ENCODE peak calls at places on chromosomes 6 and 20, in four cellular contexts. E is HCT116, X is endothelial cell of umbilical vein, F is SK-N-MC. R is an unnamed sample.

GRCh38 chr6:34005845-34006644 is 139.8 kb downstream of the GRM4 start:
- DNase-seq in E (no peak), X (no peak), F (no peak), R (peak)

GRCh38 chr20:64224344-64225165 is 31.0 kb upstream of the PCMTD2 start:
- DNase-seq in E (no peak), X (peak), F (no peak), R (no peak)

GRCh38 chr6:156061958-156062661 is 606.5 kb upstream of the NOX3 start:
- DNase-seq in E (no peak), X (no peak), F (no peak), R (no peak)

GRCh38 chr6:68633654-68634502 is 1.2 kb upstream of the ADGRB3 start:
- DNase-seq in E (no peak), X (no peak), F (no peak), R (no peak)

GRCh38 chr6:56581561-56581960 is 61.1 kb downstream of the DST start:
- DNase-seq in E (no peak), X (no peak), F (no peak), R (no peak)

GRCh38 chr20:8306916-8307315 is 174.8 kb downstream of the PLCB1 start:
- DNase-seq in E (no peak), X (no peak), F (no peak), R (no peak)

GRCh38 chr6:166598441-166599138 is 12.1 kb upstream of the RAMACL start:
- DNase-seq in E (no peak), X (peak), F (no peak), R (no peak)

GRCh38 chr6:123402052-123402451 is 234.7 kb downstream of the TRDN start:
- DNase-seq in E (no peak), X (no peak), F (no peak), R (peak)

GRCh38 chr6:161161889-161162624 is 111.8 kb downstream of the AGPAT4 start:
- DNase-seq in E (no peak), X (no peak), F (no peak), R (no peak)

GRCh38 chr20:6708010-6708409 is 59.5 kb upstream of the BMP2 start:
- DNase-seq in E (no peak), X (peak), F (no peak), R (no peak)

GRCh38 chr6:147201885-147202515 is 2.2 kb upstream of the STXBP5 start:
- DNase-seq in E (no peak), X (no peak), F (no peak), R (peak)

GRCh38 chr6:166757226-166758135 is 130.4 kb upstream of the RPS6KA2 start:
- DNase-seq in E (no peak), X (no peak), F (no peak), R (no peak)

GRCh38 chr20:23585808-23586734 is 17.8 kb upstream of the CST9L start:
- DNase-seq in E (no peak), X (no peak), F (no peak), R (no peak)

GRCh38 chr6:134358320-134358719 is 40.4 kb upstream of the SGK1 start:
- DNase-seq in E (no peak), X (peak), F (no peak), R (no peak)

GRCh38 chr20:4179545-4179944 is 164.2 kb upstream of the RNF24 start:
- DNase-seq in E (no peak), X (no peak), F (no peak), R (no peak)

GRCh38 chr6:165835410-165835851 is 172.4 kb upstream of the PDE10A start:
- DNase-seq in E (no peak), X (no peak), F (no peak), R (no peak)

GRCh38 chr6:149863846-149864577 is at the start of gene LRP11:
- DNase-seq in E (no peak), X (peak), F (no peak), R (peak)

GRCh38 chr6:149864578-149865535 is 698 bp upstream of the LRP11 start:
- DNase-seq in E (no peak), X (peak), F (no peak), R (peak)

GRCh38 chr6:149861603-149862423 is 2.3 kb downstream of the LRP11 start:
- DNase-seq in E (no peak), X (peak), F (no peak), R (no peak)

GRCh38 chr6:149863596-149863845 is 638 bp downstream of the LRP11 start:
- DNase-seq in E (no peak), X (no peak), F (no peak), R (no peak)

GRCh38 chr6:149862901-149863595 is 1.1 kb downstream of the LRP11 start:
- DNase-seq in E (no peak), X (peak), F (no peak), R (peak)
- TF ChIP-seq POLR2AphosphoS5 in E (no peak), X (no peak), F (no peak), R (no peak)

DNA sequence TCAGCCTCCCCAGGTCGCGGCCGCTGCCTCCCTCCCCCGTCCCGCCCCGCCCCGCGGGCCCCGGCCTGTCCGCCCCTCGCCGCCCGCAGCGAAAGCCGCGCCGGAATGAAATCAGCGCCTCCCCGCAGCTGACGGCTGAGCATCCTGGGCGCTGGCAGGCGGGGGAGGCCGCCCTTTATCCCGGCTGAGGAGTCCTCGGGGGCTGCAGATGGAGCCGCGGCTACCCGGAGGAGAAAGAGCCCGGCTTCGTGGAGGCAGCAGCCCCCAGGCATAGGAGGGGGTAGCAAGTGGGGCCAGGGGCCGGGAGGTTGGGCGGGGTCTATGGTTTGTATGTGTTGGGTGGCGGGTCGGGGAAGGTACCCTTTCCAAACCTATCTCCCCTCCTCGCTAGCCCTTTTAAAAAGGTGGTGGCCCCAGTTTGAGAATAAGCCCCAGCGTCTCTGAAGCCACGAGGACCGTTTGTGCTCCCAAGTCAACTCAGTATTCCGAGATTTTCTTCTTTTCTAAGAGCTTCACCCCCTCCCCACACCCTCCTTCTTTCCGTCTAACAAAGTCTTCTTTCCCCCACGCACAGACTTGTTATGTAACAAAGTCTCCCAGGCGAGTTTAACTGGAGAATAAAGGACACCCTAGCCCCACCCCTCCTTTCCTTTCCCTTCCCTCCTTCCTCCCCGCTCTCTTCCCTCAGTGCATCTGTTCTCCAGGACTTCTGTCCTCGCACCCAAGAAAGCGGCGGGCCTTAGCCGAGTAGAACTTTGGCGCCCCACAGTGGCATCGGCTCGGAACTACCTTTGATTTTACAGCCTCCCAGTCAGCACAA is 11.0 kb downstream of the POU3F2 start:
- DNase-seq in E (peak), X (peak), F (peak), R (peak)
- TF ChIP-seq EZH2 in E (no peak), X (peak), F (no peak), R (peak)

GRCh38 chr20:31594558-31595379 is 10.3 kb upstream of the ID1 start:
- DNase-seq in E (no peak), X (peak), F (no peak), R (peak)

GRCh38 chr20:31596831-31597482 is 8.1 kb upstream of the ID1 start:
- DNase-seq in E (no peak), X (no peak), F (no peak), R (peak)

GRCh38 chr20:31597483-31597858 is 7.6 kb upstream of the ID1 start:
- DNase-seq in E (no peak), X (no peak), F (no peak), R (no peak)

GRCh38 chr20:31595380-31595653 is 9.8 kb upstream of the ID1 start:
- DNase-seq in E (no peak), X (no peak), F (no peak), R (no peak)

GRCh38 chr20:31595654-31596411 is 9.3 kb upstream of the ID1 start:
- DNase-seq in E (peak), X (peak), F (no peak), R (peak)
- TF ChIP-seq POLR2AphosphoS5 in E (peak), X (no peak), F (no peak), R (no peak)

GRCh38 chr6:16759181-16759645 is 2.0 kb downstream of the ATXN1 start:
- DNase-seq in E (no peak), X (no peak), F (no peak), R (peak)
- TF ChIP-seq EZH2 in E (no peak), X (no peak), F (no peak), R (no peak)

GRCh38 chr6:136773473-136773796 is 18.8 kb downstream of the MAP3K5 start:
- DNase-seq in E (no peak), X (no peak), F (no peak), R (no peak)

GRCh38 chr6:136775081-136775480 is 17.2 kb downstream of the MAP3K5 start:
- DNase-seq in E (no peak), X (no peak), F (no peak), R (no peak)

GRCh38 chr6:136774228-136775041 is 17.8 kb downstream of the MAP3K5 start:
- DNase-seq in E (no peak), X (peak), F (no peak), R (no peak)

GRCh38 chr6:136771306-136771705 is 21.0 kb downstream of the MAP3K5 start:
- DNase-seq in E (no peak), X (no peak), F (no peak), R (no peak)

DNA sequence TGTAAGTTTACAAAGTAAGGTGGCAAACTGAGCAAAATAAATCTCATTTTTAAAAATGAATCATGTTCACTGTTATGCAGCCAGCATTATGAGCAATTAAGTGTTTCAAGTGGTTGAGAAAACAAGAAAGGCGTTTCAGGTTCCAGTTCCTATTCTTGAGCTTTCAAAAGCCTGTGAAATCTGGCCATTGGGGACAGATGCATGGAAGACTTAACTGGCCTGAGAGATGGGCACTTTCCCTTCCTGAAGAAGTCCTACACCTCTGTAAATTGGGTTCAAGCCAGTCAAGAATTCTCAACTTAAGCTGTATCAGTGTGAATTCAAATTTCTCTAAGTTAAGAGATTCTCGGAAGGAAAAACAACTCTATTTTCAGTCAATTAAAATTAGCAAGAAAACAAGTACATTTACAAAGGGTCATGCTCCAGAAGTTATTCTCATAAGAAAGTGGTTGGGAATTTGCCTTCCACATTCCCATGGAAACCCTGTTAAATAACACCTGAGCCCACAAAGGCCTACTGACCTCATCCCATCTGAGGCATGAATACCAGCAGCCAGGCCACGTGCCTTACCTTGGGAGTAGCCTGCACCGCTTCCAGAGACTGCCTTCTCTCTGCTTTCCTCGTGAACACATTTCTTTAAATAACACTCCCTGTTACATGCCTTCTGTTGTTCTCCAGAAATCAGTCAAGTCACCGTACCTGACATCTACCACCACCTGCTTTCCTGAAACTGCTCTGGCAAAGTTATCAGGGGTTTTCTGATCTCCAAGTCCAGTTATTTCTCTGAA is 19.4 kb downstream of the MAP3K5 start:
- DNase-seq in E (no peak), X (no peak), F (no peak), R (peak)
- TF ChIP-seq POLR2AphosphoS5 in E (no peak), X (no peak), F (no peak), R (no peak)

DNA sequence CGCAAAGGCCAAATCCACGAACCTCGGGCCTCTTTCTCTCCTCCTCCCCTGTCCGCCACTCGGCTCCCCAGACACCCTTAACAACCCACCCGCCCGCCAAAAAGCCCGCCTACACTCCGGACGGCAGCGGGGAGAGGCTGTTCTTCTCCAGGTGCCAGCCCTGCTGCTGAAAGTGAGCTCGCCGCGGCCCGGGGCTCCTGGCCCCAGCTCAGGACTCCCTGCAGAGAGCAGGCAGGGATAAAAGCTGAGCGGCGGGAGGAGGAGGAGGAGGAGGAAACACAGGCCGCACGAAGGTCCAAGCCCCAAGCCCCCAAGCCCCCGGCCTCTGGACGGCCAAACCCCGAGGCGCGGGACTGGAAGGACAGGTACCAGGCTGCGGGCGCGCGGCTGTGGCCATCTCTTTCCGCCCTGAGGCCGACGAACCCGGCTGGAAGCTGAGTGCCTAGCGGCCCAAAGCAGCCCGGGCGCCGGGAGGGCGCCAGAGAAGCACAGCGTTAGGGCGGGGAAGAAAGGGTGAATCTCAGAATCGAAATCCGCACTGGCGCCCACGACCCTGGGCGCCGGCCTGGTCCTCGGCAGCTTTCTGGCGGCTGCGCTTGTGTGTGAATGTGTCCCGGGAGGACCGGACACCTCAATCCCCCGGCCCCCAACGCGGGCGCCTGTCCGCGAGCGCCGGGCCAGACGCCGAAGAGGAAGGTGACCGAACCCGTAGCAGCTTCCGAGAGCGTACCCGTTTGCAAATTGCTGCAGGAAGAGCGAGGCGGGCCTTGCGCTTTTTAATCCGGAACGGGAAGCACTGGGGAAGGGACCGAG is 3.2 kb downstream of the NRN1 start:
- DNase-seq in E (no peak), X (peak), F (peak), R (peak)
- TF ChIP-seq EZH2 in E (no peak), X (peak), F (no peak), R (peak)

GRCh38 chr6:169529931-169530761 is 171.7 kb downstream of the WDR27 start:
- DNase-seq in E (no peak), X (no peak), F (no peak), R (no peak)
- TF ChIP-seq POLR2AphosphoS5 in E (no peak), X (no peak), F (no peak), R (no peak)